ENCODE peak calls at places on chromosomes 7 and 10, in four cellular contexts. Q is heart left ventricle, T is suprapubic skin, N is A549. M is an unnamed sample.

GRCh38 chr7:82230826-82231581 is 212.6 kb downstream of the CACNA2D1 start:
- DNase-seq in N (no peak), Q (no peak), T (no peak), M (no peak)

GRCh38 chr7:42770106-42770505 is 141.8 kb downstream of the C7orf25 start:
- DNase-seq in N (no peak), Q (no peak), T (no peak), M (no peak)

GRCh38 chr10:3777876-3778707 is 6.9 kb downstream of the KLF6 start:
- DNase-seq in Q (no peak), N (no peak), T (no peak), M (no peak)

GRCh38 chr7:26990268-26990667 is 105.5 kb downstream of the HOXA1 start:
- DNase-seq in N (no peak), T (no peak), Q (no peak), M (no peak)

GRCh38 chr7:32069251-32069650 is 956 bp downstream of the PDE1C start:
- DNase-seq in Q (no peak), N (no peak), T (no peak), M (no peak)

GRCh38 chr10:46294641-46295230 is 7.9 kb downstream of the ANTXRL start:
- DNase-seq in T (no peak), N (no peak), Q (no peak), M (no peak)

GRCh38 chr10:16360001-16360400 is 76.8 kb upstream of the PTER start:
- DNase-seq in N (no peak), T (no peak), Q (no peak), M (no peak)

GRCh38 chr7:129786825-129787563 is 165.8 kb downstream of the UBE2H start:
- DNase-seq in T (no peak), N (no peak), Q (no peak), M (no peak)

GRCh38 chr10:68594405-68594804 is 34.3 kb downstream of the TET1 start:
- DNase-seq in T (no peak), N (peak), Q (peak), M (no peak)

GRCh38 chr10:22570733-22571430 is 143.5 kb downstream of the PIP4K2A start:
- DNase-seq in Q (no peak), T (no peak), N (no peak), M (no peak)

GRCh38 chr10:96714031-96714590 is 6.2 kb downstream of the PIK3AP1 start:
- DNase-seq in N (no peak), Q (no peak), T (no peak), M (no peak)

DNA sequence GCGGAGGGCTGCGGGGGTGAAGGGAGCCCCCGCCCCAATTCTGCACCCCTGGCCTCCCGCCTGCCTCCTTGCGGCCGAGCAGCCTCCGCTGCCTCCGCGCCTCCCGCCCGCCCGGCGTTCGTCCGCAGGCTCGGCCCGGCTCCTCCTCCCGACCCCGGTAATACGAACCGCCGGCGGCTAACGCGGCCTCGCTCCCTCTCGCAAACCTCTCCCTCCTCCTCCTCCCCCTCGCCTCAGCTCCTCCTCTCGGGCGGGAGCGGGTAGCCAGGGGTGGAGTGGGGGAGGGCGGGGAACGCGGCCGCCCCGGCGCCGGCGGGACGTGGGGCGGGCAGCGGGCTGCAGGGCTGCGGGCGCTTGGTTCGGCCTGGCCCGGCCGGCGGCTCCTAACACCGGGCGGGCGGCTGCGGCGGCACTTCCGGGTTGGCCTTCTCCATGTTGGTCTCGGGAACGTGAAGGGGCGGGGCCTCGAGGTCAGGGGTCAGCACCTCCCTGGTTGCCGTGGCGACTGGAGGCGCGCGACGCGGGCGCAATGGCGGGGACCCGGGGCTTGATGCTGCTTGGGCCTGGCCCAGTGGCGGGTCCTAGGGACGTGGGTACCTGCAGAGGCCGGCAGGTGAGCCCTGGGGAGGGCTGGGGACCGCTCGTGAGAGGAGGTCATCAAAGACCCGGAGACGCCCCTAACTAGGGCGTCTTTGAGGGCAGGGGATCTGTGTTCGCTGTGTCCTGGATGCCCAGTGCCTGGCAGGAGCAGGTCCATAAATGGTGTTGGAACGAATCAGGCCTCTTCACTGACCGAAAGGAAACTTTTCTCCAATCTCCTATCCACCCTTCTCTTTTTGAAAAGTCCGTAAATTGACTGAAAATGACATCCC is at the start of gene RAB11FIP2:
- DNase-seq in N (peak), Q (peak), T (peak), M (peak)
- TF ChIP-seq POLR2A in N (peak), Q (peak), T (no peak), M (peak)

GRCh38 chr10:110150981-110151380 is 56.4 kb upstream of the MXI1 start:
- DNase-seq in N (no peak), Q (no peak), T (no peak), M (no peak)

GRCh38 chr10:110153396-110153795 is 54.0 kb upstream of the MXI1 start:
- DNase-seq in Q (no peak), T (no peak), N (no peak), M (no peak)

GRCh38 chr10:110151871-110152270 is 55.5 kb upstream of the MXI1 start:
- DNase-seq in Q (no peak), N (no peak), T (no peak), M (no peak)

GRCh38 chr10:110149259-110149658 is 58.1 kb upstream of the MXI1 start:
- DNase-seq in T (no peak), N (no peak), Q (no peak), M (no peak)

GRCh38 chr10:110151467-110151866 is 55.9 kb upstream of the MXI1 start:
- DNase-seq in N (no peak), Q (no peak), T (no peak), M (peak)
- TF ChIP-seq POLR2A in N (no peak), Q (no peak), T (no peak), M (no peak)

DNA sequence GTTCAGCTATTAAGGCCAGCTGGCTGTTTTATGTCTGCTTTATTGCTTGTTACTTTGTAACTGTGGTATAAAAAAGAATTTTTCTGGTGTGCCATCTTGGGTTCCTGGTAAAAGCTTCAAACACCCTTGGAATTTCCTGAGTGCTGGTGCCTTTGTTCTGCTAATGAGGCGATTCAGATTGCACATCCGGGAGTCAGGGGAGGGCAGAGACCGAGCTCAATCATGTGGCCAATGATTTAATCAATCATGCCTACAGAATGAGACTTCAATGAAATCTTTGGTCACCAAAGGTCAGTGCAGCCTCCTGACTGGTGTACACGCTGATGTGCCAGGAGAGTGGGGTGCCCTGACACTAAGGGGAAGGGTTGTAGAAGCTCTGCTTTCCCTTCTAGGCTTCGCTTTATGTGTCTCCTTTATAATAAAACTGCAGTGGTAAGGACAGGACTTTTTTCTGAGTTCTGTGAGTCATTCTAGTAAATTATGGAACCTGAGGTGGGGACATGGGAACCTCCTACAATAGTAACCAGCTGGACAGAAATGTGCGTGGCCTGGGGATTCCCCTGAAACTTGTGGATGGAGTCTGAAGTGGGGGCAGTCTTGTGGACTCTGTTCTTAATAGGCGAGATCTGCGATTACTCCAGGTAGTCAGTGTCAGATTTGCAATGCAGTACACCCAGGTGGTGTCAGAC is 69.4 kb upstream of the OGDHL start:
- DNase-seq in T (no peak), Q (no peak), N (no peak), M (no peak)
- TF ChIP-seq POLR2A in T (no peak), Q (no peak), N (no peak), M (no peak)

GRCh38 chr10:99620713-99621453 is 644 bp upstream of the SLC25A28 start:
- DNase-seq in N (peak), Q (peak), T (peak), M (peak)
- TF ChIP-seq POLR2A in N (peak), Q (peak), T (peak), M (peak)

DNA sequence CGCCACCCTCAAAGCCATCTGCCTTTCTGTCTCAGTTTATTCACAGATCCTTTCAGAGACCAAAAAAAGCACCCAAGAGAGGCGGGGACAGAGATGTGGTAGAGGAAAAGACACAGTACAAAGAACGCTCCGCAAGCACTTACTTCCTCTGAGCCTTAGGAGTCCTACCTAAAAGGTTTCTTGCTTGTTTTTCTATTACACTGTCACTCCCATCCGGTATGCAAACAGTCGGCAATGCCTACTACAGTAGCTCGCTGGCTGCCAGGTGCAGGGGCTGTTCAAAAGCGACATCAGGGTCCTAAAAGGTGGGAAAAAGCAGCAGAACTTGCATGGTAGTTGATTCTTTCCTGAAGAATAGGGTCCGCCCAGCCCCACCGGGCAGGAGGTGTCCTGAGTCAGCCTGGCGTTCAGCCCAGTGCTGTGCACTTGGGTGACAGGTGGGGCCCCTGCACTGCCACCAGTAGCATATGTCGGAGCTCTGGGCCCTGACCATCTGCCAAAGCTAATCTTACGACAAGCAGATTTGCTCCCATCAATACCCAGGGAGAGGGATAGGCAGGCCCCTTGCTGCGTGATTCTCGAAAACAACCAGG is 685 bp downstream of the TECPR1 start:
- DNase-seq in T (no peak), Q (no peak), N (no peak), M (peak)
- TF ChIP-seq POLR2A in T (no peak), Q (no peak), N (no peak), M (no peak)

GRCh38 chr7:155646669-155647068 is 2.2 kb downstream of the RBM33 start:
- DNase-seq in T (no peak), N (no peak), Q (no peak), M (no peak)

GRCh38 chr7:155643804-155644177 is 670 bp upstream of the RBM33 start:
- DNase-seq in Q (no peak), T (peak), N (no peak), M (peak)

GRCh38 chr7:155644971-155645509 is 579 bp downstream of the RBM33 start:
- DNase-seq in T (no peak), Q (peak), N (peak), M (peak)

GRCh38 chr7:155645652-155646051 is 1.2 kb downstream of the RBM33 start:
- DNase-seq in Q (no peak), N (no peak), T (no peak), M (no peak)

GRCh38 chr7:155644178-155644970 is at the start of gene RBM33:
- DNase-seq in Q (peak), T (peak), N (peak), M (peak)
- TF ChIP-seq POLR2A in Q (peak), T (no peak), N (peak), M (peak)